ENCODE peak calls at places on chromosomes 6 and 20, in six cellular contexts. F is H1, I is mesendoderm, K is neuronal stem cell, P is H9, N is mesenchymal stem cell. W is an unnamed sample.

GRCh38 chr6:81241717-81242116 is 510.8 kb downstream of the TENT5A start:
- DNase-seq in I (peak; percentile 33), K (no peak), N (peak; percentile 38), P (no peak), F (no peak), W (peak; percentile 49)

GRCh38 chr6:57205550-57206328 is 16.4 kb downstream of the RAB23 start:
- DNase-seq in N (peak; percentile 50), K (no peak), P (no peak), I (peak; percentile 10), F (no peak), W (no peak)

GRCh38 chr20:41078329-41078728 is 49.7 kb downstream of the TOP1 start:
- DNase-seq in I (peak; percentile 81), N (peak; percentile 70), K (no peak), F (no peak), P (no peak), W (peak; percentile 53)

GRCh38 chr6:47126647-47127339 is 84.7 kb upstream of the ADGRF1 start:
- DNase-seq in N (peak; percentile 40), P (no peak), F (no peak), I (peak; percentile 74), K (no peak), W (no peak)

GRCh38 chr20:37522258-37523011 is 1.4 kb downstream of the NNAT start:
- DNase-seq in N (peak; percentile 32), I (peak; percentile 82), P (peak; percentile 69), F (peak; percentile 57), K (no peak), W (peak; percentile 35)

GRCh38 chr6:5665173-5665572 is 341.6 kb downstream of the NRN1 start:
- DNase-seq in I (no peak), K (no peak), P (no peak), F (no peak), N (no peak), W (no peak)

GRCh38 chr6:166006593-166007301 is 160.9 kb downstream of the TBXT start:
- DNase-seq in K (no peak), P (no peak), I (peak; percentile 45), N (peak; percentile 87), F (peak; percentile 44), W (peak; percentile 89)

GRCh38 chr6:146770965-146771735 is 172.4 kb downstream of the ADGB start:
- DNase-seq in I (no peak), F (no peak), N (no peak), K (no peak), P (no peak), W (no peak)

GRCh38 chr6:124963416-124964083 is 1.3 kb downstream of the RNF217 start:
- DNase-seq in N (peak; percentile 72), F (no peak), I (peak; percentile 67), K (no peak), P (no peak), W (peak; percentile 79)

GRCh38 chr20:19947611-19948264 is 69.4 kb upstream of the NAA20 start:
- DNase-seq in K (no peak), P (peak; percentile 73), F (no peak), I (peak; percentile 75), N (peak; percentile 93), W (peak; percentile 97)

GRCh38 chr6:149234051-149234962 is 83.2 kb upstream of the TAB2 start:
- DNase-seq in P (no peak), N (peak; percentile 54), I (peak; percentile 69), F (no peak), K (no peak), W (peak; percentile 52)

GRCh38 chr6:105163186-105163585 is 16.6 kb downstream of the POPDC3 start:
- DNase-seq in F (no peak), N (no peak), I (no peak), K (no peak), P (no peak), W (peak; percentile 14)

GRCh38 chr20:52047811-52048302 is 143.7 kb downstream of the ZFP64 start:
- DNase-seq in N (peak; percentile 68), K (no peak), P (peak; percentile 39), I (peak; percentile 14), F (peak; percentile 52), W (peak; percentile 67)

GRCh38 chr20:57651977-57652864 is 32.0 kb upstream of the ZBP1 start:
- DNase-seq in F (no peak), N (no peak), K (no peak), I (no peak), P (no peak), W (no peak)

GRCh38 chr6:9131616-9132015 is 696.3 kb upstream of the SLC35B3 start:
- DNase-seq in P (no peak), N (no peak), F (no peak), K (no peak), I (no peak), W (peak; percentile 6)

GRCh38 chr6:53280207-53280606 is 68.5 kb downstream of the ELOVL5 start:
- DNase-seq in N (no peak), I (no peak), F (no peak), K (no peak), P (no peak), W (no peak)

GRCh38 chr6:20542927-20543602 is 8.8 kb downstream of the CDKAL1 start:
- DNase-seq in F (no peak), N (peak; percentile 62), I (no peak), K (no peak), P (no peak), W (peak; percentile 84)

GRCh38 chr6:26163733-26164505 is 76.7 kb downstream of the HFE start:
- DNase-seq in N (no peak), P (no peak), F (no peak), K (no peak), I (no peak), W (no peak)

GRCh38 chr20:47606414-47607207 is 104.9 kb downstream of the NCOA3 start:
- DNase-seq in F (no peak), I (no peak), N (no peak), P (no peak), K (no peak), W (no peak)

GRCh38 chr6:35674594-35674993 is 14.1 kb downstream of the FKBP5 start:
- DNase-seq in I (peak; percentile 64), P (no peak), N (no peak), K (no peak), F (no peak), W (no peak)

GRCh38 chr20:10794765-10795164 is 121.0 kb upstream of the JAG1 start:
- DNase-seq in F (no peak), K (no peak), P (no peak), I (no peak), N (no peak), W (no peak)

GRCh38 chr20:46752639-46753235 is 43.3 kb downstream of the SLC2A10 start:
- DNase-seq in K (peak; percentile 65), P (peak; percentile 60), F (peak; percentile 80), N (peak; percentile 58), I (peak; percentile 55), W (peak; percentile 62)

GRCh38 chr6:169141706-169142705 is 111.6 kb downstream of the THBS2 start:
- DNase-seq in I (no peak), N (no peak), F (no peak), P (no peak), K (no peak), W (peak; percentile 46)

GRCh38 chr6:15663057-15663638 is 320 bp upstream of the DTNBP1 start:
- DNase-seq in N (peak; percentile 74), I (peak; percentile 78), P (no peak), F (no peak), K (no peak), W (peak; percentile 57)

DNA sequence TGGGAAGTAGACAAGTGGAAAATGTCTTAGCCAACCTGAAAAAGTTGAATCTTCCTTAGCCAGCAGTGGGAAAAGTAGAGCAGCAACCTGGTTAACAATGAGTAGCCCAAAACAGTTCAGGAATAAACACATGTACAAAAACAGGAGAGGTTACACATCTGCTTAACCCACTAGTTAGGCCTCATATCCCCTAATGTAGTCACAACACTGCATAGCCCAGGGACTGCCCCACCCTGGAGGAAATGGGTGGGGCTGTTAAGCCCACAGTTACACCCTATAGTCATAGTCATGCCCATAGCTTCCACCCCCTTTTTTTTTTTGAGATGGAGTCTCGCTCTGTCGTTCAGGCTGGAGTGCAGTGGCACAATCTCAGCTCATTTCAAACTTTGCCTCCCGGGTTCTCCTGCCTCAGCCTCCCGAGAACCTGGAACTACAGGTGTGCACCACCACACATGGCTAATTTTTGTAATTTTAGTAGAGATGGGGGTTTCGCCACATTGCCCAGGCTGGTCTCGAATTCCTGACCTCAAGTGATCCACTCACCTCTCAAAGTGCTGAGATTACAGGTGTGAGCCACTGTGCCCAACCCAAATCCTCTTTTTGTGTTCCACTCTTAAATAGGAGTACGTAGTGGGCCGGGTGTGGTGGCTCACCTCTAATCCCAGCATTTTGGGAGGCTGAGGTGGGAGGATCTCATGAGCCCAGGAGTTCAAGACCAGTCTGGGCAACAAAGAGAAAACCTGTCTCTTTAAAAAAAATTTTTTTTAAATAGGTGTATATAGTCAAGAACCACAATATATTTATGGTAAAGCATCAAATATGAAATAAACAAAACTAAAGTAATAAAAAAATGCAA is 24.5 kb downstream of the ILRUN start:
- DNase-seq in K (no peak), P (no peak), F (no peak), I (no peak), N (peak; percentile 39), W (peak; percentile 55)
- H3K9ac ChIP-seq in K (no peak overlapping the region), P (no peak overlapping the region), F (no peak overlapping the region), I (no peak overlapping the region), N (peak overlapping the region; percentile 63), W (no peak overlapping the region)

GRCh38 chr6:111880181-111880944 is 7.1 kb upstream of the FYN start:
- DNase-seq in K (no peak), N (no peak), F (no peak), I (peak; percentile 28), P (no peak), W (peak; percentile 54)
- H2BK15ac ChIP-seq in K (no peak overlapping the region), N (no peak overlapping the region), F (no peak overlapping the region), I (no peak overlapping the region), P (no peak overlapping the region), W (no peak overlapping the region)

DNA sequence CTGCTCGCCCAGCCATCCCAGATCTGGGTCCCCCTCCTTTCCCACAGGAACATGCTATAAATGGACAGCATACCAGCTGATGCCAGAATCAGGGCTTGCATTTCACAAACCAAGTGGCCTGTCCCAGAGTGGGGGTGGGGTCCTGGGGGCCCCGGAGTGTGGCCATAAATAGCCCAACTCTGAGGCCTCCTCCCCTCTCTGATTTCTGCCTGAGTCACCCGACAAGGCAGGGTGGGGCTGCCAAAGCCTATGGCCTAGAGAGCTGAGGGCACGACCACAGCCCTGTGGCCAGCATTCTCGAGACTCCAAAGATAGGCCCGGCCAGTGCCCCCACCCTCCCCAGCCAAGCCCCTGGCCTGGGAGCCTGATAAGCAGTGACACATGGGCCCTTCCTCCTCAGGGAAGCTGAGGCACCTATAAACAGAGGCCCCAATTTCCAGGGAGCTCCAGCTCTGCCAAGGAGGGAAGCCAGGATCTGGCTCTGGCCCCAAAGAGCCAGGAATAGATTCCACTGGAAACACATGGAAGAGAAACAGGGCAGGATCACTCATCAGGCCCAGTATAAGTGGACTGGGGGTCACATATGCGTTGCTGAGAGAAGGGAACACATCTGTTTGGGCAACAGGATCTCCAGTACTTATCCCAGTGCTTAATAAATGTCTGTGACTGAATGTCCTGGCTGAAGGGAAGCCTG is 20.3 kb downstream of the SNTA1 start:
- DNase-seq in K (no peak), F (no peak), P (no peak), I (no peak), N (peak; percentile 88), W (peak; percentile 68)
- H3K9ac ChIP-seq in K (no peak overlapping the region), F (no peak overlapping the region), P (no peak overlapping the region), I (no peak overlapping the region), N (peak overlapping the region; percentile 70), W (peak overlapping the region; percentile 18)

DNA sequence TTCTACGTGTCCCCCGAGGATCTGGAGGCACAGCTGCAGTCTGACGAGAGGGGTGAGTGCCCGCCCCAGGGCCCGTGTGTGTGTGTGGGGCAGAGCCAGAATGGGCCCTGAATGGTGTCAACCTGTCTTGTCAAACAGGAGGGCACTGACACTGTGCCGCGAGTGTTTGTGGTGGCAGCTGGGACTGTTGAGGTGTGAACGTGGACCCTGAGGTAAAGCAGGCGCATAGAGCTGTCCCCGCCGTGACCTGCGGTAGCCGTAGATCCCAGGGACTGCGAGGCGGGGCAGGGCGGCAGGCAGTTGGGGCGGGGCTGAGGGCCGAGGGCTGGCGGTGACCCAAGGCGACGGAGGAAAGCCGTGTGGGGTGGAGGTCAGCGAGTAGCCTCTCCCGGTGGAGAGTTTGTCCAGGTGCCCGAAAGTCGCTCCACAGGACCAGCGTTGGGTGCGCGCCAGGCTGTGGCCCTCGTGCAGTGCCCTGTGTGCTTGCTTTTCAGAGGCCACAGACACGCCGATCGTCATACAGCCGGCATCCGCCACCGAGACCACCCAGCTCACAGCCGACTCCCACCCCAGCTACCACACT is 25.2 kb downstream of the UCKL1 start:
- DNase-seq in I (no peak), K (no peak), F (no peak), N (no peak), P (no peak), W (no peak)
- H2BK15ac ChIP-seq in I (no peak overlapping the region), K (no peak overlapping the region), F (no peak overlapping the region), N (no peak overlapping the region), P (no peak overlapping the region), W (no peak overlapping the region)